ENCODE peak calls at places on chromosomes 5 and 9, in five cellular contexts. One of them, this sample, is unnamed.

GRCh38 chr5:151093476-151093889 is 12.6 kb upstream of the TNIP1 start:
- DNase-seq in iris pigment epithelial cell: peak
- DNase-seq in stimulated activated CD8-positive, alpha-beta memory T cell treated with anti-CD3 and anti-CD28 coated beads, Interleukin-2, amount 100 ng/mL, for 48 hours: no peak
- DNase-seq in NCI-H774: no peak
- DNase-seq in right cardiac atrium: no peak
- DNase-seq in this sample: peak

GRCh38 chr5:59390074-59390659 is 503.4 kb downstream of the PDE4D start:
- DNase-seq in iris pigment epithelial cell: peak
- DNase-seq in stimulated activated CD8-positive, alpha-beta memory T cell treated with anti-CD3 and anti-CD28 coated beads, Interleukin-2, amount 100 ng/mL, for 48 hours: no peak
- DNase-seq in right cardiac atrium: no peak
- DNase-seq in NCI-H774: peak
- DNase-seq in this sample: no peak

GRCh38 chr5:153513171-153513570 is 22.7 kb downstream of the GRIA1 start:
- DNase-seq in stimulated activated CD8-positive, alpha-beta memory T cell treated with anti-CD3 and anti-CD28 coated beads, Interleukin-2, amount 100 ng/mL, for 48 hours: no peak
- DNase-seq in right cardiac atrium: no peak
- DNase-seq in NCI-H774: no peak
- DNase-seq in iris pigment epithelial cell: peak
- DNase-seq in this sample: no peak

GRCh38 chr9:134153450-134153849 is 10.9 kb downstream of the RNU6ATAC start:
- DNase-seq in stimulated activated CD8-positive, alpha-beta memory T cell treated with anti-CD3 and anti-CD28 coated beads, Interleukin-2, amount 100 ng/mL, for 48 hours: no peak
- DNase-seq in right cardiac atrium: no peak
- DNase-seq in iris pigment epithelial cell: no peak
- DNase-seq in NCI-H774: no peak
- DNase-seq in this sample: no peak

GRCh38 chr5:63563008-63563917 is 399.0 kb downstream of the HTR1A start:
- DNase-seq in stimulated activated CD8-positive, alpha-beta memory T cell treated with anti-CD3 and anti-CD28 coated beads, Interleukin-2, amount 100 ng/mL, for 48 hours: no peak
- DNase-seq in NCI-H774: no peak
- DNase-seq in iris pigment epithelial cell: no peak
- DNase-seq in right cardiac atrium: no peak
- DNase-seq in this sample: no peak

GRCh38 chr9:76537150-76537646 is 78.2 kb downstream of the GCNT1 start:
- DNase-seq in stimulated activated CD8-positive, alpha-beta memory T cell treated with anti-CD3 and anti-CD28 coated beads, Interleukin-2, amount 100 ng/mL, for 48 hours: no peak
- DNase-seq in NCI-H774: no peak
- DNase-seq in right cardiac atrium: peak
- DNase-seq in iris pigment epithelial cell: no peak
- DNase-seq in this sample: no peak

GRCh38 chr9:90020277-90020871 is 415.6 kb downstream of the GADD45G start:
- DNase-seq in stimulated activated CD8-positive, alpha-beta memory T cell treated with anti-CD3 and anti-CD28 coated beads, Interleukin-2, amount 100 ng/mL, for 48 hours: no peak
- DNase-seq in NCI-H774: no peak
- DNase-seq in right cardiac atrium: no peak
- DNase-seq in iris pigment epithelial cell: no peak
- DNase-seq in this sample: no peak

GRCh38 chr9:116450378-116451139 is 236.5 kb upstream of the TRIM32 start:
- DNase-seq in NCI-H774: no peak
- DNase-seq in stimulated activated CD8-positive, alpha-beta memory T cell treated with anti-CD3 and anti-CD28 coated beads, Interleukin-2, amount 100 ng/mL, for 48 hours: no peak
- DNase-seq in iris pigment epithelial cell: peak
- DNase-seq in right cardiac atrium: no peak
- DNase-seq in this sample: peak

GRCh38 chr9:129362287-129363098 is 184.4 kb upstream of the IER5L start:
- DNase-seq in stimulated activated CD8-positive, alpha-beta memory T cell treated with anti-CD3 and anti-CD28 coated beads, Interleukin-2, amount 100 ng/mL, for 48 hours: no peak
- DNase-seq in NCI-H774: no peak
- DNase-seq in right cardiac atrium: no peak
- DNase-seq in iris pigment epithelial cell: no peak
- DNase-seq in this sample: no peak

GRCh38 chr5:2168601-2169416 is 286.1 kb upstream of the IRX4 start:
- DNase-seq in right cardiac atrium: peak
- DNase-seq in NCI-H774: no peak
- DNase-seq in stimulated activated CD8-positive, alpha-beta memory T cell treated with anti-CD3 and anti-CD28 coated beads, Interleukin-2, amount 100 ng/mL, for 48 hours: no peak
- DNase-seq in iris pigment epithelial cell: no peak
- DNase-seq in this sample: no peak

GRCh38 chr5:136203303-136203922 is 10.5 kb upstream of the SMIM32 start:
- DNase-seq in iris pigment epithelial cell: no peak
- DNase-seq in right cardiac atrium: no peak
- DNase-seq in stimulated activated CD8-positive, alpha-beta memory T cell treated with anti-CD3 and anti-CD28 coated beads, Interleukin-2, amount 100 ng/mL, for 48 hours: no peak
- DNase-seq in NCI-H774: no peak
- DNase-seq in this sample: no peak

GRCh38 chr5:128596071-128596470 is 58.0 kb upstream of the FBN2 start:
- DNase-seq in iris pigment epithelial cell: peak
- DNase-seq in stimulated activated CD8-positive, alpha-beta memory T cell treated with anti-CD3 and anti-CD28 coated beads, Interleukin-2, amount 100 ng/mL, for 48 hours: no peak
- DNase-seq in right cardiac atrium: no peak
- DNase-seq in NCI-H774: no peak
- DNase-seq in this sample: no peak

GRCh38 chr5:176821441-176821840 is 11.1 kb downstream of the UNC5A start:
- DNase-seq in right cardiac atrium: no peak
- DNase-seq in NCI-H774: no peak
- DNase-seq in stimulated activated CD8-positive, alpha-beta memory T cell treated with anti-CD3 and anti-CD28 coated beads, Interleukin-2, amount 100 ng/mL, for 48 hours: no peak
- DNase-seq in iris pigment epithelial cell: no peak
- DNase-seq in this sample: no peak

GRCh38 chr9:112556497-112557085 is 70.0 kb downstream of the KIAA1958 start:
- DNase-seq in iris pigment epithelial cell: peak
- DNase-seq in stimulated activated CD8-positive, alpha-beta memory T cell treated with anti-CD3 and anti-CD28 coated beads, Interleukin-2, amount 100 ng/mL, for 48 hours: no peak
- DNase-seq in right cardiac atrium: no peak
- DNase-seq in NCI-H774: no peak
- DNase-seq in this sample: peak

GRCh38 chr5:75337366-75338021 is 474 bp downstream of the HMGCR start:
- DNase-seq in NCI-H774: no peak
- DNase-seq in iris pigment epithelial cell: peak
- DNase-seq in right cardiac atrium: peak
- DNase-seq in stimulated activated CD8-positive, alpha-beta memory T cell treated with anti-CD3 and anti-CD28 coated beads, Interleukin-2, amount 100 ng/mL, for 48 hours: peak
- DNase-seq in this sample: no peak

GRCh38 chr9:27368317-27368985 is 71.5 kb upstream of the EQTN start:
- DNase-seq in iris pigment epithelial cell: peak
- DNase-seq in NCI-H774: no peak
- DNase-seq in stimulated activated CD8-positive, alpha-beta memory T cell treated with anti-CD3 and anti-CD28 coated beads, Interleukin-2, amount 100 ng/mL, for 48 hours: no peak
- DNase-seq in right cardiac atrium: no peak
- DNase-seq in this sample: no peak

GRCh38 chr5:62043289-62044274 is 262.4 kb upstream of the KIF2A start:
- DNase-seq in stimulated activated CD8-positive, alpha-beta memory T cell treated with anti-CD3 and anti-CD28 coated beads, Interleukin-2, amount 100 ng/mL, for 48 hours: no peak
- DNase-seq in NCI-H774: peak
- DNase-seq in iris pigment epithelial cell: no peak
- DNase-seq in right cardiac atrium: no peak
- DNase-seq in this sample: no peak

GRCh38 chr9:104934686-104935413 is 6.9 kb upstream of the ABCA1 start:
- DNase-seq in iris pigment epithelial cell: no peak
- DNase-seq in right cardiac atrium: no peak
- DNase-seq in stimulated activated CD8-positive, alpha-beta memory T cell treated with anti-CD3 and anti-CD28 coated beads, Interleukin-2, amount 100 ng/mL, for 48 hours: no peak
- DNase-seq in NCI-H774: no peak
- DNase-seq in this sample: no peak

GRCh38 chr5:163730206-163730782 is 224.9 kb downstream of the MAT2B start:
- DNase-seq in right cardiac atrium: no peak
- DNase-seq in NCI-H774: no peak
- DNase-seq in iris pigment epithelial cell: no peak
- DNase-seq in stimulated activated CD8-positive, alpha-beta memory T cell treated with anti-CD3 and anti-CD28 coated beads, Interleukin-2, amount 100 ng/mL, for 48 hours: no peak
- DNase-seq in this sample: peak

GRCh38 chr9:20041717-20042116 is 252.9 kb upstream of the SLC24A2 start:
- DNase-seq in iris pigment epithelial cell: no peak
- DNase-seq in stimulated activated CD8-positive, alpha-beta memory T cell treated with anti-CD3 and anti-CD28 coated beads, Interleukin-2, amount 100 ng/mL, for 48 hours: no peak
- DNase-seq in right cardiac atrium: no peak
- DNase-seq in NCI-H774: no peak
- DNase-seq in this sample: no peak

GRCh38 chr5:74149395-74149794 is 491.1 kb downstream of the ENC1 start:
- DNase-seq in NCI-H774: no peak
- DNase-seq in stimulated activated CD8-positive, alpha-beta memory T cell treated with anti-CD3 and anti-CD28 coated beads, Interleukin-2, amount 100 ng/mL, for 48 hours: no peak
- DNase-seq in right cardiac atrium: peak
- DNase-seq in iris pigment epithelial cell: peak
- DNase-seq in this sample: peak

GRCh38 chr9:126459546-126459945 is 132.9 kb downstream of the MVB12B start:
- DNase-seq in right cardiac atrium: no peak
- DNase-seq in NCI-H774: no peak
- DNase-seq in iris pigment epithelial cell: no peak
- DNase-seq in stimulated activated CD8-positive, alpha-beta memory T cell treated with anti-CD3 and anti-CD28 coated beads, Interleukin-2, amount 100 ng/mL, for 48 hours: no peak
- DNase-seq in this sample: no peak

GRCh38 chr5:169803077-169803981 is 166.3 kb downstream of the DOCK2 start:
- DNase-seq in iris pigment epithelial cell: peak
- DNase-seq in stimulated activated CD8-positive, alpha-beta memory T cell treated with anti-CD3 and anti-CD28 coated beads, Interleukin-2, amount 100 ng/mL, for 48 hours: no peak
- DNase-seq in NCI-H774: no peak
- DNase-seq in right cardiac atrium: peak
- DNase-seq in this sample: peak

GRCh38 chr5:900781-901180 is 8.1 kb downstream of the TRIP13 start:
- DNase-seq in iris pigment epithelial cell: no peak
- DNase-seq in stimulated activated CD8-positive, alpha-beta memory T cell treated with anti-CD3 and anti-CD28 coated beads, Interleukin-2, amount 100 ng/mL, for 48 hours: no peak
- DNase-seq in right cardiac atrium: no peak
- DNase-seq in NCI-H774: no peak
- DNase-seq in this sample: no peak

GRCh38 chr5:135011355-135012032 is 22.5 kb downstream of the PITX1 start:
- DNase-seq in right cardiac atrium: no peak
- DNase-seq in NCI-H774: no peak
- DNase-seq in stimulated activated CD8-positive, alpha-beta memory T cell treated with anti-CD3 and anti-CD28 coated beads, Interleukin-2, amount 100 ng/mL, for 48 hours: no peak
- DNase-seq in iris pigment epithelial cell: no peak
- DNase-seq in this sample: no peak

GRCh38 chr9:116062206-116062550 is 91.4 kb upstream of the PAPPA start:
- DNase-seq in stimulated activated CD8-positive, alpha-beta memory T cell treated with anti-CD3 and anti-CD28 coated beads, Interleukin-2, amount 100 ng/mL, for 48 hours: no peak
- DNase-seq in right cardiac atrium: no peak
- DNase-seq in NCI-H774: no peak
- DNase-seq in iris pigment epithelial cell: no peak
- DNase-seq in this sample: no peak

GRCh38 chr9:110152704-110153374 is 55.1 kb downstream of the C9orf152 start:
- DNase-seq in NCI-H774: peak
- DNase-seq in iris pigment epithelial cell: peak
- DNase-seq in right cardiac atrium: peak
- DNase-seq in stimulated activated CD8-positive, alpha-beta memory T cell treated with anti-CD3 and anti-CD28 coated beads, Interleukin-2, amount 100 ng/mL, for 48 hours: no peak
- DNase-seq in this sample: no peak

This sample was measured in NCI-H226.